ENCODE peak calls at places on chromosomes 6 and 20, in six cellular contexts. D, W, E, P, B and H are unnamed samples.

GRCh38 chr20:57450931-57451330 is 59.7 kb downstream of the RBM38 start:
- DNase-seq in D (peak), W (no peak), E (no peak), P (no peak), B (no peak), H (no peak)

GRCh38 chr6:132934496-132934895 is 120.1 kb downstream of the RPS12 start:
- DNase-seq in D (no peak), W (no peak), E (no peak), P (no peak), B (no peak), H (no peak)

GRCh38 chr20:16081421-16081820 is 491.8 kb downstream of the KIF16B start:
- DNase-seq in D (no peak), W (no peak), E (no peak), P (no peak), B (no peak), H (no peak)

GRCh38 chr6:114941078-114941477 is 598.3 kb upstream of the HS3ST5 start:
- DNase-seq in D (no peak), W (no peak), E (no peak), P (no peak), B (no peak), H (no peak)

GRCh38 chr6:33812669-33813068 is 8.9 kb upstream of the MLN start:
- DNase-seq in D (peak), W (peak), E (peak), P (no peak), B (no peak), H (peak)

GRCh38 chr6:66605011-66605410 is 898.0 kb upstream of the EYS start:
- DNase-seq in D (no peak), W (no peak), E (no peak), P (no peak), B (no peak), H (no peak)

GRCh38 chr6:129567374-129567773 is 142.6 kb downstream of the ARHGAP18 start:
- DNase-seq in D (no peak), W (peak), E (peak), P (no peak), B (peak), H (peak)

GRCh38 chr20:60086936-60087562 is 128.8 kb downstream of the CDH26 start:
- DNase-seq in D (no peak), W (no peak), E (no peak), P (no peak), B (no peak), H (no peak)

GRCh38 chr6:73519943-73520687 is 717 bp downstream of the EEF1A1 start:
- DNase-seq in D (peak), W (peak), E (peak), P (no peak), B (no peak), H (peak)

GRCh38 chr6:17714879-17715860 is 8.4 kb upstream of the NUP153 start:
- DNase-seq in D (no peak), W (no peak), E (no peak), P (no peak), B (peak), H (no peak)

GRCh38 chr20:48866936-48867335 is 39.1 kb upstream of the PREX1 start:
- DNase-seq in D (no peak), W (no peak), E (no peak), P (no peak), B (no peak), H (no peak)

GRCh38 chr6:11229267-11230043 is 3.0 kb downstream of the NEDD9 start:
- DNase-seq in D (no peak), W (peak), E (no peak), P (no peak), B (no peak), H (no peak)

GRCh38 chr6:14375940-14376339 is 258.4 kb downstream of the CD83 start:
- DNase-seq in D (no peak), W (no peak), E (no peak), P (no peak), B (no peak), H (no peak)

GRCh38 chr6:106084973-106085686 is 1.0 kb upstream of the PRDM1 start:
- DNase-seq in D (no peak), W (no peak), E (no peak), P (no peak), B (no peak), H (peak)

GRCh38 chr6:122772724-122773123 is 6.8 kb upstream of the FABP7 start:
- DNase-seq in D (no peak), W (no peak), E (no peak), P (no peak), B (no peak), H (no peak)

GRCh38 chr6:80280258-80281010 is 174.0 kb downstream of the BCKDHB start:
- DNase-seq in D (no peak), W (no peak), E (no peak), P (no peak), B (no peak), H (no peak)

GRCh38 chr6:35473075-35473848 is 5.1 kb downstream of the RPL10A start:
- DNase-seq in D (no peak), W (peak), E (peak), P (no peak), B (no peak), H (no peak)

GRCh38 chr6:35698858-35699257 is 10.1 kb upstream of the FKBP5 start:
- DNase-seq in D (no peak), W (no peak), E (no peak), P (no peak), B (no peak), H (no peak)

GRCh38 chr6:79570802-79571367 is 33.7 kb upstream of the LCA5 start:
- DNase-seq in D (peak), W (no peak), E (peak), P (no peak), B (no peak), H (peak)

GRCh38 chr6:106520711-106521367 is 108.5 kb downstream of the RTN4IP1 start:
- DNase-seq in D (no peak), W (no peak), E (no peak), P (peak), B (no peak), H (no peak)

GRCh38 chr20:38873050-38873581 is 53.1 kb upstream of the FAM83D start:
- DNase-seq in D (no peak), W (no peak), E (no peak), P (peak), B (no peak), H (no peak)

GRCh38 chr6:150775400-150775799 is 90.1 kb upstream of the MTHFD1L start:
- DNase-seq in D (no peak), W (no peak), E (no peak), P (no peak), B (peak), H (no peak)

GRCh38 chr20:24768226-24768625 is 180.8 kb upstream of the CST7 start:
- DNase-seq in D (no peak), W (no peak), E (no peak), P (no peak), B (no peak), H (peak)

GRCh38 chr6:139557547-139557946 is 183.1 kb upstream of the CITED2 start:
- DNase-seq in D (no peak), W (no peak), E (no peak), P (no peak), B (no peak), H (no peak)

GRCh38 chr20:38674178-38675133 is 49.8 kb upstream of the SLC32A1 start:
- DNase-seq in D (peak), W (peak), E (no peak), P (no peak), B (no peak), H (no peak)

GRCh38 chr6:168995526-168996100 is 258.0 kb downstream of the THBS2 start:
- DNase-seq in D (no peak), W (no peak), E (no peak), P (no peak), B (no peak), H (no peak)

GRCh38 chr6:128139519-128139918 is 238.7 kb upstream of the THEMIS start:
- DNase-seq in D (no peak), W (no peak), E (peak), P (no peak), B (no peak), H (no peak)

GRCh38 chr6:2381872-2382661 is 136.7 kb upstream of the GMDS start:
- DNase-seq in D (no peak), W (no peak), E (no peak), P (no peak), B (no peak), H (no peak)

GRCh38 chr6:42335896-42336295 is 115.8 kb downstream of the TRERF1 start:
- DNase-seq in D (no peak), W (no peak), E (no peak), P (no peak), B (no peak), H (no peak)

GRCh38 chr20:38728237-38728761 is 4.0 kb downstream of the SLC32A1 start:
- DNase-seq in D (peak), W (peak), E (no peak), P (no peak), B (no peak), H (no peak)

GRCh38 chr20:4855555-4855954 is 133.8 kb downstream of the PRND start:
- DNase-seq in D (no peak), W (no peak), E (no peak), P (no peak), B (no peak), H (no peak)

GRCh38 chr20:17873410-17874270 is 95.0 kb downstream of the SNX5 start:
- DNase-seq in D (peak), W (no peak), E (peak), P (no peak), B (peak), H (peak)

GRCh38 chr20:35270021-35270902 is 7.7 kb downstream of the MMP24OS start:
- DNase-seq in D (no peak), W (no peak), E (no peak), P (no peak), B (no peak), H (no peak)

GRCh38 chr20:56928007-56928406 is 298.9 kb downstream of the TFAP2C start:
- DNase-seq in D (no peak), W (no peak), E (no peak), P (no peak), B (no peak), H (no peak)

GRCh38 chr6:163962627-163963117 is 548.2 kb downstream of the QKI start:
- DNase-seq in D (no peak), W (no peak), E (no peak), P (no peak), B (no peak), H (no peak)

GRCh38 chr6:163001341-163001740 is 273.6 kb downstream of the PACRG start:
- DNase-seq in D (no peak), W (no peak), E (no peak), P (peak), B (no peak), H (no peak)

GRCh38 chr6:30600576-30600975 is 16.5 kb downstream of the PPP1R10 start:
- DNase-seq in D (no peak), W (no peak), E (no peak), P (no peak), B (no peak), H (no peak)
- TF ChIP-seq JUND in D (no peak), W (no peak), E (no peak), P (no peak), B (no peak), H (no peak)

GRCh38 chr6:158620963-158621693 is 23.4 kb downstream of the DYNLT1 start:
- DNase-seq in D (peak), W (peak), E (no peak), P (no peak), B (no peak), H (no peak)
- TF ChIP-seq JUND in D (no peak), W (no peak), E (no peak), P (no peak), B (no peak), H (no peak)

GRCh38 chr6:4804095-4804494 is 27.9 kb downstream of the CDYL start:
- DNase-seq in D (no peak), W (no peak), E (peak), P (no peak), B (no peak), H (no peak)
- TF ChIP-seq JUND in D (no peak), W (no peak), E (no peak), P (no peak), B (no peak), H (no peak)

GRCh38 chr6:145842693-145843546 is 28.3 kb upstream of the FBXO30 start:
- DNase-seq in D (peak), W (no peak), E (no peak), P (no peak), B (no peak), H (peak)
- TF ChIP-seq JUND in D (no peak), W (no peak), E (no peak), P (no peak), B (no peak), H (no peak)

GRCh38 chr6:16512585-16513109 is 248.6 kb downstream of the ATXN1 start:
- DNase-seq in D (no peak), W (no peak), E (no peak), P (no peak), B (no peak), H (no peak)

GRCh38 chr6:16511723-16512584 is 249.3 kb downstream of the ATXN1 start:
- DNase-seq in D (no peak), W (no peak), E (no peak), P (peak), B (peak), H (no peak)

GRCh38 chr6:16508959-16509358 is 252.3 kb downstream of the ATXN1 start:
- DNase-seq in D (no peak), W (no peak), E (no peak), P (no peak), B (no peak), H (no peak)

GRCh38 chr6:16510245-16510644 is 251.0 kb downstream of the ATXN1 start:
- DNase-seq in D (no peak), W (no peak), E (no peak), P (no peak), B (no peak), H (no peak)

GRCh38 chr6:16511048-16511660 is 250.1 kb downstream of the ATXN1 start:
- DNase-seq in D (peak), W (no peak), E (peak), P (no peak), B (no peak), H (peak)
- TF ChIP-seq JUND in D (no peak), W (no peak), E (no peak), P (no peak), B (no peak), H (no peak)

GRCh38 chr20:63192721-63193120 is 23.2 kb downstream of the YTHDF1 start:
- DNase-seq in D (no peak), W (no peak), E (no peak), P (no peak), B (no peak), H (no peak)

GRCh38 chr20:63189322-63189642 is 26.6 kb downstream of the YTHDF1 start:
- DNase-seq in D (no peak), W (no peak), E (no peak), P (no peak), B (no peak), H (no peak)

GRCh38 chr20:63190828-63191227 is 25.1 kb downstream of the YTHDF1 start:
- DNase-seq in D (no peak), W (no peak), E (no peak), P (no peak), B (no peak), H (no peak)

GRCh38 chr20:63189846-63190559 is 25.9 kb downstream of the YTHDF1 start:
- DNase-seq in D (no peak), W (no peak), E (no peak), P (no peak), B (no peak), H (no peak)

DNA sequence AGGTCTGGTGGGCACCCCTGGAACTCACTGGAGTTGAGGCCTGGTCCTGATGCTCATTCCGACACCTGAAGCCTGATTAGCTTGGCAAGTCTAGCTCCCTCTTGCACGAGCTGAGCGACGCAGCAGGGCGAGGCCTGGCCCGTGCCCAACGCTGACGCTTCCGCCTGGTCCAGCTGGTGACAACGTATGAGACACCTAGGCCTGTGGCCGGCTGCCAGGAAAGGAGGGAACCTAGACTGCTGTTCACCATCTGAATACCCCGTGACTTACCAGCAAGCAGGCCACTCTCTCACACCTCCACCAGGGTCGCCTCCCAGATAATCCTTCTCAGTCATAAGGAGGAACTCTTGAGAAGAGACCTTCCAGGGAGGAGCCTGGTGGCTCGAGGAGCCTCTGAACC is 24.5 kb downstream of the YTHDF1 start:
- DNase-seq in D (no peak), W (no peak), E (no peak), P (no peak), B (peak), H (no peak)
- TF ChIP-seq JUND in D (no peak), W (no peak), E (no peak), P (no peak), B (no peak), H (no peak)

DNA sequence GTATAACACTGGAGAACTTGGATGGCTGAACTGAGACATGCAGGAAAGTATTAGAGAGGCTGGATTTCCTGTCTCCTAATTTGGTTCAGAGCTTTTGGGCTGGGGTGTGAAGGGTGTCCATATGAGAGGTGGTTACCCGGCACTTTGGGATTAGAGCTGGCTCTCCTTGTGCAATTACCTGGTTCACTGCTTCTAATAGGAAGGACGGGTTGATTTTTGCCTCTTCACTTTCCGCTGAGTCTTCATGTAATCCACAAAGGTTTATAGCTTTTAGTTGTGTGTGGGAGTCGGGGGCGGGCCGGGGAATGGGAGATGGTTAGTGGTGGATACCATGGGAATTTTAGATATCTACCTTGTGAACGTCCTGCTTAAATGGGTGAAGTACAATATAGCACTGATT is 151.5 kb downstream of the BTBD3 start:
- DNase-seq in D (no peak), W (no peak), E (no peak), P (no peak), B (no peak), H (no peak)
- TF ChIP-seq JUND in D (no peak), W (no peak), E (no peak), P (no peak), B (no peak), H (no peak)

GRCh38 chr6:20400476-20401402 is 940 bp upstream of the E2F3 start:
- DNase-seq in D (peak), W (no peak), E (peak), P (no peak), B (peak), H (peak)

GRCh38 chr6:20402181-20403079 is 751 bp downstream of the E2F3 start:
- DNase-seq in D (peak), W (peak), E (peak), P (no peak), B (peak), H (peak)

GRCh38 chr6:20403080-20403765 is 1.5 kb downstream of the E2F3 start:
- DNase-seq in D (peak), W (peak), E (peak), P (peak), B (peak), H (peak)

GRCh38 chr6:20401403-20402180 is at the start of gene E2F3:
- DNase-seq in D (peak), W (peak), E (peak), P (peak), B (peak), H (peak)

DNA sequence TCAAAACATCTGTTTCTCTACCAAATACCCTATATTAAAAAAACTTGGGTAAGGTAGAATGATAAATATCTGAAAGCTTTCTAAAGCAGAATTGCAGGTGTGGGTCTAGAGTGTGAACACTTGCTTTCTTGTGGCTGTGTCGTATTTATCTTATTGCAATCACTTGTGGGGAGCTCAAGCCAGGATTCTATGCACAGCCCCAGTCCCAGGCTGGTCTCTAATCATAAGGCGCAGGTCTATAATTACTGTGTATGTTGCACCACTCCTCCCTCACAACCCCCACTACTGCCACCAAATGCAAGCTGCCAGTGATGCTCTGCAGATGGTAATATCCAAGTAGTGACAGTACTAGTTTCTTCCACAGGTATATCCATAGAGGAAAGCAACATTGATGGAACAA is 2.2 kb upstream of the E2F3 start:
- DNase-seq in D (no peak), W (no peak), E (no peak), P (no peak), B (no peak), H (no peak)
- TF ChIP-seq JUND in D (no peak), W (no peak), E (no peak), P (no peak), B (no peak), H (no peak)

DNA sequence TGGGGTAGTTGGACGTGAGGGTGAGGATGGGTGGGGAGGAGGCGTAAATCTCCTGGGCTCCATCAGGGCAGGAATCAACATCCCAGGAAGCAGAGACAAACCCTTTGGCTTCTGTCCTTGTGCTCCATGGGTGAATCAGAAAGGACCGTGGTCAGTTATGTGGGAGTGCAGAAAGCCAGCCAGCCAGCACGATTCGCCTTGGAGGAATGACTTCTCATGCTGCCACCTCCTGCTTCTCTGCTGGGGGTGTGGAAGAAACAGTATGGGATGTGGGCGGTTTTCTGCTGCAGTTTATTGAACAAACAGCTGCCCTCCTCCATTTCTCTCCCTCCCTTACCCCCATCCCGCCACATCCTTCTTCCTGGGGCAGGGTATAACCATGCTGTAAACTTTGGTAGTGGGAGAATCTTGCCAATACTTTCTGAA is 214.5 kb downstream of the SOX4 start:
- DNase-seq in D (no peak), W (peak), E (no peak), P (no peak), B (no peak), H (no peak)
- TF ChIP-seq JUND in D (no peak), W (no peak), E (no peak), P (no peak), B (no peak), H (no peak)

GRCh38 chr6:135990437-135990836 is 138.9 kb downstream of the PDE7B start:
- DNase-seq in D (no peak), W (no peak), E (no peak), P (no peak), B (no peak), H (no peak)

GRCh38 chr6:135990855-135991464 is 139.5 kb downstream of the PDE7B start:
- DNase-seq in D (no peak), W (no peak), E (no peak), P (no peak), B (no peak), H (no peak)

GRCh38 chr6:135992739-135993138 is 141.2 kb downstream of the PDE7B start:
- DNase-seq in D (no peak), W (no peak), E (no peak), P (no peak), B (no peak), H (no peak)

GRCh38 chr6:135995160-135995898 is 143.8 kb downstream of the PDE7B start:
- DNase-seq in D (no peak), W (no peak), E (no peak), P (no peak), B (no peak), H (no peak)

DNA sequence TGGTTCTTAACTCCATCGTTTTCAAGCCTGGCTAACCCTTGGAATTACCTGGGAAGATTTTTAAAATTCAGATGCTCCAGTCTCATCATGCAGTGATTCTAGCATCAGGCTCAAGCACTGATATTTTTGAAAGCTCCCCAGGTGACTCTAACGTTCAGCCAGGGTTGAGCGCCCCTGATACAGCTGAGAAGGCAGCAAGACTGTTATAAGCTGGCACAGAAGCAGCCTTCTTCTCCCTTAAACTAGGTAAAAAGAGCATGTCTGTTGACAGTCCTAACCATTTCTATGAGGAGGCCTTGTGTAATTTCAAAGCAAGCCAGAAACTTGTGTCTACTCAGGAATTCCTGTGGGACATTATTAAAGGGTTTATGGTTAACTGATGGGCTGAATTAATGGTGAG is 141.8 kb downstream of the PDE7B start:
- DNase-seq in D (no peak), W (no peak), E (no peak), P (no peak), B (no peak), H (no peak)
- TF ChIP-seq JUND in D (no peak), W (no peak), E (no peak), P (no peak), B (no peak), H (no peak)